ENCODE peak calls at places on chromosomes 7 and 10, in five cellular contexts. One of them, this sample, is unnamed.

GRCh38 chr7:157347217-157347904 is 10.6 kb downstream of the DNAJB6 start:
- DNase-seq in H9: no peak
- DNase-seq in H1: no peak
- DNase-seq in IMR-90: peak; percentile 85
- DNase-seq in mesenchymal stem cell: no peak
- DNase-seq in this sample: no peak

GRCh38 chr10:98610301-98610700 is 163.6 kb upstream of the HPS1 start:
- DNase-seq in H1: no peak
- DNase-seq in H9: no peak
- DNase-seq in IMR-90: no peak
- DNase-seq in mesenchymal stem cell: peak; percentile 64
- DNase-seq in this sample: no peak

GRCh38 chr10:58473966-58474365 is 38.7 kb upstream of the BICC1 start:
- DNase-seq in IMR-90: peak; percentile 53
- DNase-seq in H9: no peak
- DNase-seq in mesenchymal stem cell: peak; percentile 22
- DNase-seq in H1: no peak
- DNase-seq in this sample: no peak

GRCh38 chr10:84317174-84317573 is 11.2 kb upstream of the CCSER2 start:
- DNase-seq in IMR-90: no peak
- DNase-seq in H1: no peak
- DNase-seq in mesenchymal stem cell: no peak
- DNase-seq in H9: no peak
- DNase-seq in this sample: no peak

GRCh38 chr7:156582591-156583123 is 57.9 kb upstream of the RNF32 start:
- DNase-seq in H9: no peak
- DNase-seq in mesenchymal stem cell: no peak
- DNase-seq in H1: no peak
- DNase-seq in IMR-90: no peak
- DNase-seq in this sample: no peak

GRCh38 chr10:63573068-63573697 is 52.0 kb downstream of the REEP3 start:
- DNase-seq in IMR-90: peak; percentile 87
- DNase-seq in H9: no peak
- DNase-seq in mesenchymal stem cell: peak; percentile 70
- DNase-seq in H1: no peak
- DNase-seq in this sample: no peak

GRCh38 chr7:70694909-70695803 is 436.8 kb upstream of the GALNT17 start:
- DNase-seq in H9: no peak
- DNase-seq in IMR-90: peak; percentile 19
- DNase-seq in mesenchymal stem cell: peak; percentile 31
- DNase-seq in H1: no peak
- DNase-seq in this sample: peak; percentile 35

GRCh38 chr7:47896809-47897423 is 51.4 kb downstream of the PKD1L1 start:
- DNase-seq in mesenchymal stem cell: no peak
- DNase-seq in H9: no peak
- DNase-seq in H1: no peak
- DNase-seq in IMR-90: no peak
- DNase-seq in this sample: no peak

GRCh38 chr7:32059289-32060045 is 10.7 kb downstream of the PDE1C start:
- DNase-seq in H9: no peak
- DNase-seq in H1: no peak
- DNase-seq in IMR-90: peak; percentile 71
- DNase-seq in mesenchymal stem cell: peak; percentile 67
- DNase-seq in this sample: no peak

DNA sequence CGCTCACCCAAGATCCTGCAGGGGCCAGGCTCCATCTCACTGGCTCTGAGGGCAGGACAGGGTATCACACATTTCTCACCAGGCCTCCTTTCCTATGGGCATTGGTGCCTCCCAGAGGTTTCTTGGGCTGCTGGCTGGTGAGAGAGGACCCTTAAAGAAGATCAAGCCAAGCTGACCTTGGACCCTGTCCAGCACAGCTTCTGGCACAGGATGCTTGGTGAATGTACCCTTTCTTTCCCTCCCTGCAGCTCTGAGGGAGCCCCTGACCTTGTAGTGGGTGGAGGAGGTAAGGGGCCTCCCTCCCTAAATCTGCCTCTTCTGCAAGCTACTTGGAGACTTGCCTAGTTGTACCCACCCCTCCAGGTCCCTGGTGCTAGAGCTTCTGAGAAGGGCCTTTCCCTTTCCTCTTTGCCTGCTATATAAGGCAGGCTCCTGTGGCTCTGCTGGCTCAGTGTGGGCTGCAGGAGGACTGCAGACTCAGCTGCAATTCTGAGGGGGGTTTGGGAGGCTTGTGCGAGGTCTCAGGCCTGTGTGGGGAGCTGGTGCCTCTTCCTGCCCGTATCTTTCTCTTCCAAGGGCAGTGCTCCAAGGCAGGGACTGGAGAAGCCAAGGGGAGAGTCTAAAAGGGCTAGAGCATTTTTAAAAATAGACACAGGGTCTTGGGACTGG is 11.8 kb upstream of the TRIM8 start:
- DNase-seq in mesenchymal stem cell: peak; percentile 72
- DNase-seq in IMR-90: peak; percentile 52
- DNase-seq in H9: no peak
- DNase-seq in H1: no peak
- DNase-seq in this sample: no peak
- H3K14ac ChIP-seq in mesenchymal stem cell: no peak overlapping the region
- H3K14ac ChIP-seq in IMR-90: peak overlapping the region; percentile 91
- H3K14ac ChIP-seq in H9: no peak overlapping the region
- H3K14ac ChIP-seq in H1: no peak overlapping the region
- H3K14ac ChIP-seq in this sample: no peak overlapping the region

GRCh38 chr10:79176949-79177602 is 108.3 kb downstream of the ZMIZ1 start:
- DNase-seq in H1: no peak
- DNase-seq in mesenchymal stem cell: peak; percentile 62
- DNase-seq in H9: no peak
- DNase-seq in IMR-90: peak; percentile 43
- DNase-seq in this sample: no peak
- H3K18ac ChIP-seq in H1: no peak overlapping the region
- H3K18ac ChIP-seq in mesenchymal stem cell: peak overlapping the region; percentile 93
- H3K18ac ChIP-seq in H9: no peak overlapping the region
- H3K18ac ChIP-seq in IMR-90: peak overlapping the region; percentile 19
- H3K18ac ChIP-seq in this sample: peak overlapping the region; percentile 5

GRCh38 chr7:73736885-73737284 is 1.7 kb downstream of the ABHD11 start:
- DNase-seq in H9: no peak
- DNase-seq in mesenchymal stem cell: no peak
- DNase-seq in IMR-90: no peak
- DNase-seq in H1: no peak
- DNase-seq in this sample: no peak
- H3K4ac ChIP-seq in H9: no peak overlapping the region
- H3K4ac ChIP-seq in mesenchymal stem cell: no peak overlapping the region
- H3K4ac ChIP-seq in IMR-90: no peak overlapping the region
- H3K4ac ChIP-seq in H1: no peak overlapping the region
- H3K4ac ChIP-seq in this sample: no peak overlapping the region

DNA sequence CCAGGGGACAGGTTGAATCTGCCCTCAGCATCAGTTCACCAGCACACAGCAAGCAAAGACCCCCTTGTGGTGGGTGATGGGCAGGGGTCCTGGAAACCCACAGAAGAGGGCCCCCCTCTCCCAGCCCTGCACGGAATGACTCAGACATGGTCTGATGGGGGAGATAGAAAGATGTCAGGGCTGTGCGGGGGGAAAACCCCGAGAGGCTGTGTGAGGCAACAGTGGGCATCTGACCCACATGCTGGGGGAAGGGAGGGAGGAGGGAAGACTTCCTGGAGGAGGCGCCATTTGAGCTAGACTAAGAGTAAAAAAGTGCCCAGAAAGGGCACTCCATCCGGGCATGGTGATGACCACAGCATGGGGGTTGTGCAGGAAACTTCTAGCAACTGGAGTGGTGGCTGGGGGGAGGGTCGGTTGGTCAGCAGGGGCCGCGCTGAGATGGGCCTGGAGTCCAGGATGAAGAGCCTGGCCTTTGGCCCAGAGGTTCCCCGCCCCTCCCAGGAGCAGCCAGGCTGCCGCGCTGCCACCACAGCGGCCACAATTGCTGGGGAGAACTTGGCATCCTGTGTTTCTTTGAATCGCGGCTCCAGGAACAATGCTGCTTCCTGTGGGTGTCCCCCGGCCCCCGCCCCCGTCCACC is 2.5 kb downstream of the LFNG start:
- DNase-seq in mesenchymal stem cell: peak; percentile 52
- DNase-seq in H9: no peak
- DNase-seq in IMR-90: no peak
- DNase-seq in H1: no peak
- DNase-seq in this sample: no peak
- H3K14ac ChIP-seq in mesenchymal stem cell: no peak overlapping the region
- H3K14ac ChIP-seq in H9: no peak overlapping the region
- H3K14ac ChIP-seq in IMR-90: no peak overlapping the region
- H3K14ac ChIP-seq in H1: no peak overlapping the region
- H3K14ac ChIP-seq in this sample: no peak overlapping the region

GRCh38 chr7:2530076-2530967 is 10.7 kb downstream of the LFNG start:
- DNase-seq in H9: no peak
- DNase-seq in H1: no peak
- DNase-seq in mesenchymal stem cell: no peak
- DNase-seq in IMR-90: no peak
- DNase-seq in this sample: no peak
- H3K18ac ChIP-seq in H9: no peak overlapping the region
- H3K18ac ChIP-seq in H1: peak overlapping the region; percentile 60
- H3K18ac ChIP-seq in mesenchymal stem cell: peak overlapping the region; percentile 94
- H3K18ac ChIP-seq in IMR-90: peak overlapping the region; percentile 89
- H3K18ac ChIP-seq in this sample: peak overlapping the region; percentile 50

GRCh38 chr10:5545778-5546710 is 21.3 kb downstream of the CALML3 start:
- DNase-seq in H1: no peak
- DNase-seq in mesenchymal stem cell: peak; percentile 93
- DNase-seq in H9: no peak
- DNase-seq in IMR-90: peak; percentile 97
- DNase-seq in this sample: no peak
- H3K4ac ChIP-seq in H1: no peak overlapping the region
- H3K4ac ChIP-seq in mesenchymal stem cell: peak overlapping the region; percentile 96
- H3K4ac ChIP-seq in H9: no peak overlapping the region
- H3K4ac ChIP-seq in IMR-90: peak overlapping the region; percentile 98
- H3K4ac ChIP-seq in this sample: no peak overlapping the region

DNA sequence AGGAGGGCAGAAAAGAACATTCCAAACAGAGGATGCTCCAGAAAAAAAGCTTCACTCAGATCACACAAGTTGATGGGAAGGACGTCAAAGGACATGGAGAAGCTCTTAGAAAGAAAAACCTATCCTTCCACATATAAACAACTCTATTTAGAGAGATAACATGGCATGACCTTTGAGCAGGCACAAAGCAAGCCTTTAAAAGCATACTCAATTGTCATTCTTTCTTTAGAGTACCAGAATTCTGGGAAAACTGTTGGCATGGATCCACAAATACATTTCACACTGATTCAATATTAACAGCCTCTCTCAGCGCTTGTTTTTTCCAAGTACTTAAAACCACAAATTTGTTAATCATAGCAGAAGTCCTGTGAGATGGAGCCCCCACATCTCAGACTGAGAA is 7.3 kb upstream of the ABLIM1 start:
- DNase-seq in IMR-90: no peak
- DNase-seq in mesenchymal stem cell: no peak
- DNase-seq in H1: no peak
- DNase-seq in H9: no peak
- DNase-seq in this sample: no peak
- H3K14ac ChIP-seq in IMR-90: no peak overlapping the region
- H3K14ac ChIP-seq in mesenchymal stem cell: no peak overlapping the region
- H3K14ac ChIP-seq in H1: no peak overlapping the region
- H3K14ac ChIP-seq in H9: no peak overlapping the region
- H3K14ac ChIP-seq in this sample: no peak overlapping the region

GRCh38 chr10:22321156-22321711 is 335 bp downstream of the BMI1 start:
- DNase-seq in IMR-90: peak; percentile 71
- DNase-seq in H9: peak; percentile 77
- DNase-seq in H1: no peak
- DNase-seq in mesenchymal stem cell: peak; percentile 81
- DNase-seq in this sample: peak; percentile 75
- H3K18ac ChIP-seq in IMR-90: peak overlapping the region; percentile 64
- H3K18ac ChIP-seq in H9: peak overlapping the region; percentile 47
- H3K18ac ChIP-seq in H1: no peak overlapping the region
- H3K18ac ChIP-seq in mesenchymal stem cell: peak overlapping the region; percentile 92
- H3K18ac ChIP-seq in this sample: peak overlapping the region; percentile 99